ENCODE peak calls at places on chromosome 10, in four cellular contexts. Z is fibroblast of pulmonary artery, T is kidney epithelial cell, R is AG09319. M is an unnamed sample.

GRCh38 chr10:98556061-98556460 is 109.3 kb upstream of the HPS1 start:
- DNase-seq in R (no peak), Z (no peak), T (no peak), M (no peak)

GRCh38 chr10:5584895-5585516 is 60.2 kb downstream of the CALML3 start:
- DNase-seq in Z (peak), T (peak), R (no peak), M (peak)

GRCh38 chr10:120022357-120022756 is 129.8 kb downstream of the SEC23IP start:
- DNase-seq in Z (no peak), R (no peak), T (no peak), M (no peak)

GRCh38 chr10:33381897-33382578 is 47.6 kb upstream of the NRP1 start:
- DNase-seq in Z (peak), R (peak), T (no peak), M (peak)

GRCh38 chr10:111211756-111212155 is 134.9 kb downstream of the ADRA2A start:
- DNase-seq in R (no peak), T (peak), Z (no peak), M (no peak)

GRCh38 chr10:62195675-62195926 is 73.0 kb downstream of the RTKN2 start:
- DNase-seq in Z (no peak), T (no peak), R (no peak), M (no peak)

GRCh38 chr10:31677198-31678138 is 251.2 kb downstream of the ARHGAP12 start:
- DNase-seq in Z (no peak), R (no peak), T (no peak), M (no peak)

GRCh38 chr10:35005868-35006267 is 84.3 kb downstream of the CUL2 start:
- DNase-seq in R (peak), T (peak), Z (peak), M (peak)

GRCh38 chr10:8245131-8246117 is 190.9 kb downstream of the GATA3 start:
- DNase-seq in T (no peak), Z (peak), R (no peak), M (no peak)

GRCh38 chr10:62237506-62237905 is 31.1 kb downstream of the RTKN2 start:
- DNase-seq in R (no peak), T (no peak), Z (no peak), M (no peak)

GRCh38 chr10:132354356-132355094 is 22.5 kb downstream of the LRRC27 start:
- DNase-seq in T (no peak), R (no peak), Z (no peak), M (no peak)

GRCh38 chr10:23015021-23015707 is 80.2 kb upstream of the MSRB2 start:
- DNase-seq in T (no peak), R (no peak), Z (no peak), M (no peak)

GRCh38 chr10:104246981-104247380 is 7.7 kb upstream of the GSTO1 start:
- DNase-seq in T (no peak), Z (peak), R (no peak), M (peak)

GRCh38 chr10:129075936-129076335 is 391.1 kb upstream of the MGMT start:
- DNase-seq in Z (no peak), T (no peak), R (no peak), M (no peak)

GRCh38 chr10:71726673-71727428 is 7.3 kb upstream of the C10orf105 start:
- DNase-seq in T (no peak), Z (no peak), R (no peak), M (no peak)

GRCh38 chr10:86218160-86218559 is 148.4 kb downstream of the GRID1 start:
- DNase-seq in T (no peak), Z (no peak), R (no peak), M (no peak)

GRCh38 chr10:50497758-50498157 is 126.0 kb downstream of the SGMS1 start:
- DNase-seq in T (peak), R (no peak), Z (peak), M (peak)

GRCh38 chr10:110399163-110400094 is 94.7 kb upstream of the SMNDC1 start:
- DNase-seq in R (peak), T (peak), Z (peak), M (peak)